ENCODE peak calls at places on chromosomes 6 and 20, in six cellular contexts. One of them, this sample, is unnamed.

GRCh38 chr6:56242343-56242742 is 5.0 kb downstream of the COL21A1 start:
- DNase-seq in posterior cingulate gyrus: no peak
- DNase-seq in activated T-helper 1 cell treated with Interleukin-2 at 50 U/mL for 16 hours: no peak
- DNase-seq in T-helper 17 cell: no peak
- DNase-seq in occipital lobe: no peak
- DNase-seq in AG04450: no peak
- DNase-seq in this sample: no peak

GRCh38 chr6:69763763-69764162 is 33.0 kb downstream of the LMBRD1 start:
- DNase-seq in posterior cingulate gyrus: no peak
- DNase-seq in activated T-helper 1 cell treated with Interleukin-2 at 50 U/mL for 16 hours: no peak
- DNase-seq in occipital lobe: no peak
- DNase-seq in AG04450: no peak
- DNase-seq in T-helper 17 cell: no peak
- DNase-seq in this sample: no peak

GRCh38 chr6:40845588-40845987 is 193.4 kb downstream of the UNC5CL start:
- DNase-seq in posterior cingulate gyrus: peak
- DNase-seq in occipital lobe: no peak
- DNase-seq in AG04450: peak
- DNase-seq in activated T-helper 1 cell treated with Interleukin-2 at 50 U/mL for 16 hours: no peak
- DNase-seq in T-helper 17 cell: no peak
- DNase-seq in this sample: no peak

GRCh38 chr6:31495580-31495979 is 2.4 kb upstream of the MICB start:
- DNase-seq in activated T-helper 1 cell treated with Interleukin-2 at 50 U/mL for 16 hours: no peak
- DNase-seq in occipital lobe: no peak
- DNase-seq in AG04450: no peak
- DNase-seq in posterior cingulate gyrus: no peak
- DNase-seq in T-helper 17 cell: no peak
- DNase-seq in this sample: no peak

GRCh38 chr20:2822073-2822472 is 5.9 kb downstream of the TMEM239 start:
- DNase-seq in occipital lobe: no peak
- DNase-seq in activated T-helper 1 cell treated with Interleukin-2 at 50 U/mL for 16 hours: no peak
- DNase-seq in AG04450: no peak
- DNase-seq in posterior cingulate gyrus: no peak
- DNase-seq in T-helper 17 cell: peak
- DNase-seq in this sample: no peak

GRCh38 chr6:135321012-135321621 is 140.0 kb downstream of the MYB start:
- DNase-seq in T-helper 17 cell: no peak
- DNase-seq in activated T-helper 1 cell treated with Interleukin-2 at 50 U/mL for 16 hours: no peak
- DNase-seq in occipital lobe: no peak
- DNase-seq in posterior cingulate gyrus: no peak
- DNase-seq in AG04450: no peak
- DNase-seq in this sample: no peak

GRCh38 chr6:31179896-31180295 is 9.4 kb upstream of the POU5F1 start:
- DNase-seq in occipital lobe: no peak
- DNase-seq in activated T-helper 1 cell treated with Interleukin-2 at 50 U/mL for 16 hours: no peak
- DNase-seq in T-helper 17 cell: no peak
- DNase-seq in AG04450: no peak
- DNase-seq in posterior cingulate gyrus: no peak
- DNase-seq in this sample: no peak

GRCh38 chr6:145643760-145644159 is 91.6 kb downstream of the EPM2A start:
- DNase-seq in occipital lobe: no peak
- DNase-seq in AG04450: no peak
- DNase-seq in T-helper 17 cell: no peak
- DNase-seq in posterior cingulate gyrus: no peak
- DNase-seq in activated T-helper 1 cell treated with Interleukin-2 at 50 U/mL for 16 hours: no peak
- DNase-seq in this sample: no peak

GRCh38 chr20:18541741-18542140 is 25.5 kb upstream of the SMIM26 start:
- DNase-seq in occipital lobe: no peak
- DNase-seq in activated T-helper 1 cell treated with Interleukin-2 at 50 U/mL for 16 hours: no peak
- DNase-seq in AG04450: no peak
- DNase-seq in T-helper 17 cell: no peak
- DNase-seq in posterior cingulate gyrus: no peak
- DNase-seq in this sample: no peak

GRCh38 chr20:58868795-58869194 is 16.3 kb downstream of the GNAS start:
- DNase-seq in activated T-helper 1 cell treated with Interleukin-2 at 50 U/mL for 16 hours: no peak
- DNase-seq in T-helper 17 cell: no peak
- DNase-seq in occipital lobe: no peak
- DNase-seq in posterior cingulate gyrus: peak
- DNase-seq in AG04450: no peak
- DNase-seq in this sample: no peak

GRCh38 chr20:10665791-10666190 is 8.0 kb downstream of the JAG1 start:
- DNase-seq in occipital lobe: no peak
- DNase-seq in posterior cingulate gyrus: no peak
- DNase-seq in AG04450: no peak
- DNase-seq in activated T-helper 1 cell treated with Interleukin-2 at 50 U/mL for 16 hours: no peak
- DNase-seq in T-helper 17 cell: no peak
- DNase-seq in this sample: no peak

GRCh38 chr20:52191132-52191435 is 495 bp downstream of the ZFP64 start:
- DNase-seq in occipital lobe: peak
- DNase-seq in activated T-helper 1 cell treated with Interleukin-2 at 50 U/mL for 16 hours: no peak
- DNase-seq in AG04450: no peak
- DNase-seq in T-helper 17 cell: no peak
- DNase-seq in posterior cingulate gyrus: peak
- DNase-seq in this sample: peak

GRCh38 chr20:11502051-11502450 is 415.6 kb upstream of the BTBD3 start:
- DNase-seq in T-helper 17 cell: no peak
- DNase-seq in posterior cingulate gyrus: no peak
- DNase-seq in occipital lobe: no peak
- DNase-seq in activated T-helper 1 cell treated with Interleukin-2 at 50 U/mL for 16 hours: no peak
- DNase-seq in AG04450: no peak
- DNase-seq in this sample: no peak

GRCh38 chr20:37336369-37337207 is 9.4 kb upstream of the SRC start:
- DNase-seq in AG04450: no peak
- DNase-seq in occipital lobe: peak
- DNase-seq in T-helper 17 cell: no peak
- DNase-seq in activated T-helper 1 cell treated with Interleukin-2 at 50 U/mL for 16 hours: no peak
- DNase-seq in posterior cingulate gyrus: no peak
- DNase-seq in this sample: no peak

GRCh38 chr6:158142789-158143188 is 25.3 kb downstream of the SERAC1 start:
- DNase-seq in AG04450: peak
- DNase-seq in T-helper 17 cell: no peak
- DNase-seq in posterior cingulate gyrus: no peak
- DNase-seq in activated T-helper 1 cell treated with Interleukin-2 at 50 U/mL for 16 hours: no peak
- DNase-seq in occipital lobe: no peak
- DNase-seq in this sample: no peak

GRCh38 chr6:142374965-142375733 is 73.3 kb downstream of the ADGRG6 start:
- DNase-seq in activated T-helper 1 cell treated with Interleukin-2 at 50 U/mL for 16 hours: no peak
- DNase-seq in T-helper 17 cell: no peak
- DNase-seq in occipital lobe: no peak
- DNase-seq in posterior cingulate gyrus: no peak
- DNase-seq in AG04450: no peak
- DNase-seq in this sample: peak

GRCh38 chr6:46056906-46057529 is 41.4 kb upstream of the CLIC5 start:
- DNase-seq in T-helper 17 cell: no peak
- DNase-seq in AG04450: no peak
- DNase-seq in activated T-helper 1 cell treated with Interleukin-2 at 50 U/mL for 16 hours: no peak
- DNase-seq in posterior cingulate gyrus: no peak
- DNase-seq in occipital lobe: no peak
- DNase-seq in this sample: no peak

GRCh38 chr6:150298029-150298380 is 70.8 kb upstream of the IYD start:
- DNase-seq in activated T-helper 1 cell treated with Interleukin-2 at 50 U/mL for 16 hours: no peak
- DNase-seq in AG04450: no peak
- DNase-seq in T-helper 17 cell: no peak
- DNase-seq in occipital lobe: no peak
- DNase-seq in posterior cingulate gyrus: no peak
- DNase-seq in this sample: no peak

GRCh38 chr20:19995220-19995863 is 21.8 kb upstream of the NAA20 start:
- DNase-seq in occipital lobe: no peak
- DNase-seq in T-helper 17 cell: peak
- DNase-seq in activated T-helper 1 cell treated with Interleukin-2 at 50 U/mL for 16 hours: no peak
- DNase-seq in AG04450: no peak
- DNase-seq in posterior cingulate gyrus: no peak
- DNase-seq in this sample: no peak

GRCh38 chr20:35616465-35617396 is 1.1 kb downstream of the SPAG4 start:
- DNase-seq in occipital lobe: peak
- DNase-seq in T-helper 17 cell: peak
- DNase-seq in posterior cingulate gyrus: peak
- DNase-seq in activated T-helper 1 cell treated with Interleukin-2 at 50 U/mL for 16 hours: no peak
- DNase-seq in AG04450: peak
- DNase-seq in this sample: peak

GRCh38 chr6:153328194-153328593 is 197.1 kb upstream of the RGS17 start:
- DNase-seq in posterior cingulate gyrus: no peak
- DNase-seq in AG04450: no peak
- DNase-seq in T-helper 17 cell: no peak
- DNase-seq in occipital lobe: no peak
- DNase-seq in activated T-helper 1 cell treated with Interleukin-2 at 50 U/mL for 16 hours: no peak
- DNase-seq in this sample: no peak

GRCh38 chr6:69985180-69985579 is 118.8 kb downstream of the COL19A1 start:
- DNase-seq in T-helper 17 cell: no peak
- DNase-seq in posterior cingulate gyrus: no peak
- DNase-seq in activated T-helper 1 cell treated with Interleukin-2 at 50 U/mL for 16 hours: no peak
- DNase-seq in AG04450: no peak
- DNase-seq in occipital lobe: no peak
- DNase-seq in this sample: no peak

GRCh38 chr20:8443464-8444072 is 311.5 kb downstream of the PLCB1 start:
- DNase-seq in occipital lobe: no peak
- DNase-seq in activated T-helper 1 cell treated with Interleukin-2 at 50 U/mL for 16 hours: no peak
- DNase-seq in T-helper 17 cell: no peak
- DNase-seq in AG04450: no peak
- DNase-seq in posterior cingulate gyrus: no peak
- DNase-seq in this sample: no peak

GRCh38 chr6:126955621-126956020 is 162.8 kb upstream of the RSPO3 start:
- DNase-seq in posterior cingulate gyrus: no peak
- DNase-seq in activated T-helper 1 cell treated with Interleukin-2 at 50 U/mL for 16 hours: no peak
- DNase-seq in T-helper 17 cell: no peak
- DNase-seq in AG04450: no peak
- DNase-seq in occipital lobe: no peak
- DNase-seq in this sample: no peak

GRCh38 chr20:38838326-38838725 is 32.8 kb downstream of the PPP1R16B start:
- DNase-seq in occipital lobe: no peak
- DNase-seq in posterior cingulate gyrus: no peak
- DNase-seq in T-helper 17 cell: no peak
- DNase-seq in AG04450: no peak
- DNase-seq in activated T-helper 1 cell treated with Interleukin-2 at 50 U/mL for 16 hours: no peak
- DNase-seq in this sample: no peak

GRCh38 chr6:29679962-29680361 is 990 bp downstream of the ZFP57 start:
- DNase-seq in occipital lobe: no peak
- DNase-seq in posterior cingulate gyrus: no peak
- DNase-seq in activated T-helper 1 cell treated with Interleukin-2 at 50 U/mL for 16 hours: no peak
- DNase-seq in T-helper 17 cell: no peak
- DNase-seq in AG04450: no peak
- DNase-seq in this sample: no peak

GRCh38 chr6:152225231-152225934 is 411.8 kb downstream of the SYNE1 start:
- DNase-seq in occipital lobe: no peak
- DNase-seq in posterior cingulate gyrus: no peak
- DNase-seq in AG04450: peak
- DNase-seq in activated T-helper 1 cell treated with Interleukin-2 at 50 U/mL for 16 hours: no peak
- DNase-seq in T-helper 17 cell: no peak
- DNase-seq in this sample: no peak

GRCh38 chr6:128252293-128253176 is 267.9 kb downstream of the PTPRK start:
- DNase-seq in activated T-helper 1 cell treated with Interleukin-2 at 50 U/mL for 16 hours: no peak
- DNase-seq in T-helper 17 cell: no peak
- DNase-seq in posterior cingulate gyrus: no peak
- DNase-seq in AG04450: no peak
- DNase-seq in occipital lobe: no peak
- DNase-seq in this sample: no peak

GRCh38 chr6:10587694-10588392 is 66.7 kb downstream of the GCNT2 start:
- DNase-seq in activated T-helper 1 cell treated with Interleukin-2 at 50 U/mL for 16 hours: no peak
- DNase-seq in T-helper 17 cell: no peak
- DNase-seq in posterior cingulate gyrus: no peak
- DNase-seq in occipital lobe: no peak
- DNase-seq in AG04450: no peak
- DNase-seq in this sample: no peak

GRCh38 chr6:117548797-117549301 is 53.5 kb downstream of the GOPC start:
- DNase-seq in posterior cingulate gyrus: no peak
- DNase-seq in occipital lobe: no peak
- DNase-seq in AG04450: no peak
- DNase-seq in T-helper 17 cell: no peak
- DNase-seq in activated T-helper 1 cell treated with Interleukin-2 at 50 U/mL for 16 hours: peak
- DNase-seq in this sample: peak

GRCh38 chr20:40189621-40190020 is 499.4 kb downstream of the MAFB start:
- DNase-seq in AG04450: no peak
- DNase-seq in posterior cingulate gyrus: no peak
- DNase-seq in activated T-helper 1 cell treated with Interleukin-2 at 50 U/mL for 16 hours: no peak
- DNase-seq in occipital lobe: no peak
- DNase-seq in T-helper 17 cell: no peak
- DNase-seq in this sample: no peak